ENCODE peak calls at places on chromosomes 5 and 9, in seven cellular contexts. C is left lung, V is GM23248, S is A673, D is AG04450, P is heart right ventricle, R is right atrium auricular region. Y is an unnamed sample.

GRCh38 chr9:120583958-120584369 is 4.0 kb upstream of the CDK5RAP2 start:
- DNase-seq in R (peak), C (no peak), S (peak), D (peak), V (peak), P (no peak), Y (peak)

GRCh38 chr9:110321055-110321454 is 16.6 kb downstream of the TXNDC8 start:
- DNase-seq in R (no peak), P (no peak), S (no peak), D (no peak), C (no peak), V (peak), Y (no peak)

GRCh38 chr5:116068028-116068632 is 16.7 kb upstream of the COMMD10 start:
- DNase-seq in P (no peak), D (peak), C (no peak), S (peak), V (peak), R (no peak), Y (peak)

GRCh38 chr5:1722877-1723276 is 76.8 kb downstream of the MRPL36 start:
- DNase-seq in S (no peak), D (no peak), V (no peak), P (no peak), R (peak), C (no peak), Y (no peak)

GRCh38 chr5:172931001-172931536 is 28.2 kb upstream of the RPL26L1 start:
- DNase-seq in R (peak), C (no peak), P (no peak), D (peak), V (peak), S (no peak), Y (no peak)

GRCh38 chr9:19156805-19157204 is 29.5 kb upstream of the PLIN2 start:
- DNase-seq in R (peak), V (peak), D (no peak), C (no peak), S (no peak), P (peak), Y (no peak)

GRCh38 chr9:137305060-137305787 is 3.2 kb upstream of the NRARP start:
- DNase-seq in V (peak), C (peak), D (no peak), P (peak), R (no peak), S (no peak), Y (peak)

GRCh38 chr9:111731916-111732315 is 62.8 kb downstream of the SHOC1 start:
- DNase-seq in R (no peak), P (no peak), S (no peak), C (no peak), D (no peak), V (peak), Y (no peak)

GRCh38 chr5:73751254-73751914 is 125.4 kb downstream of the ARHGEF28 start:
- DNase-seq in D (no peak), P (no peak), V (no peak), C (no peak), R (no peak), S (no peak), Y (no peak)

GRCh38 chr9:37693265-37693664 is 42.5 kb downstream of the FRMPD1 start:
- DNase-seq in P (no peak), D (no peak), C (no peak), R (no peak), S (no peak), V (peak), Y (no peak)

GRCh38 chr5:136249678-136250266 is 56.8 kb upstream of the SMIM32 start:
- DNase-seq in D (peak), C (peak), R (no peak), V (peak), P (peak), S (peak), Y (peak)

GRCh38 chr9:133377721-133378216 is 1.6 kb downstream of the STKLD1 start:
- DNase-seq in V (peak), P (no peak), R (no peak), C (no peak), S (peak), D (no peak), Y (no peak)

GRCh38 chr9:132161743-132162187 is at the start of gene NTNG2:
- DNase-seq in V (no peak), P (no peak), D (no peak), R (no peak), C (no peak), S (no peak), Y (no peak)

GRCh38 chr9:130381660-130382059 is 63.1 kb upstream of the ASS1 start:
- DNase-seq in P (no peak), D (no peak), V (no peak), C (no peak), S (no peak), R (no peak), Y (no peak)

GRCh38 chr5:116424951-116425350 is 149.7 kb downstream of the SEMA6A start:
- DNase-seq in P (no peak), C (no peak), R (no peak), V (no peak), S (no peak), D (no peak), Y (no peak)

GRCh38 chr5:125370486-125370885 is 624.0 kb upstream of the ZNF608 start:
- DNase-seq in P (no peak), C (no peak), D (no peak), V (no peak), S (peak), R (no peak), Y (no peak)

GRCh38 chr5:74240783-74241750 is 399.5 kb downstream of the ENC1 start:
- DNase-seq in S (no peak), R (no peak), V (peak), P (no peak), C (no peak), D (no peak), Y (no peak)

GRCh38 chr9:27118916-27119315 is 9.9 kb downstream of the TEK start:
- DNase-seq in V (peak), C (no peak), D (no peak), P (no peak), S (no peak), R (no peak), Y (no peak)

GRCh38 chr5:55187370-55187769 is 14.4 kb upstream of the CDC20B start:
- DNase-seq in S (peak), V (peak), R (no peak), D (no peak), P (no peak), C (no peak), Y (peak)

GRCh38 chr9:124266826-124267201 is 9.1 kb downstream of the NEK6 start:
- DNase-seq in V (no peak), D (no peak), C (no peak), R (no peak), P (no peak), S (no peak), Y (no peak)

GRCh38 chr5:135007305-135007704 is 26.7 kb downstream of the PITX1 start:
- DNase-seq in R (no peak), V (no peak), S (no peak), D (no peak), P (no peak), C (no peak), Y (no peak)

GRCh38 chr5:139472410-139473030 is 1.7 kb downstream of the SMIM33 start:
- DNase-seq in P (no peak), S (no peak), C (no peak), V (no peak), D (no peak), R (no peak), Y (no peak)

GRCh38 chr9:1709347-1709746 is 305.8 kb upstream of the SMARCA2 start:
- DNase-seq in C (no peak), R (no peak), D (no peak), S (peak), V (peak), P (no peak), Y (peak)

GRCh38 chr5:113293068-113293571 is 141.7 kb downstream of the TSSK1B start:
- DNase-seq in D (no peak), R (no peak), P (no peak), S (no peak), V (peak), C (no peak), Y (peak)

GRCh38 chr5:33524476-33524875 is 83.7 kb downstream of the TARS1 start:
- DNase-seq in S (no peak), V (peak), R (no peak), D (no peak), P (no peak), C (no peak), Y (no peak)

GRCh38 chr5:91598216-91598615 is 215.1 kb upstream of the ARRDC3 start:
- DNase-seq in V (no peak), C (no peak), D (no peak), P (no peak), R (no peak), S (no peak), Y (no peak)

GRCh38 chr9:83299556-83299955 is 236.6 kb upstream of the RASEF start:
- DNase-seq in V (peak), C (peak), S (no peak), R (no peak), P (no peak), D (no peak), Y (no peak)

DNA sequence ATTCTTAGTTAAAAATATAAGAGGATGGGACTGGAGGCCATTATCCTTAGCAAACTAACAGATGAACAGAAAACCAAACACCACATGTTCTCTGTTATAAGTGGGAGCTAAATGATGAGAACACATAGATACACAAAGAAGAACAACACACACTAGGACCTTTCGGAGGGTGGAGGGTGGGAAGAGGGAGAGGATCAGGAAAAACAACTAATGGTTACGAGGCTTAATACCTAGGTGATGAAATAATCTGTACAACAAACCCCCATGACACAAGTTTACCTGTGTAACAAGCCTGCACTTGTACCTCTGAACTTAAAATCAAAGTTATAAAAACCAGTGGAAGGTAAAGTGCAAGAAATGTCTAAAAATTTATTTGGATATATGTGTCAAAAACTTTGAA is 1047.4 kb upstream of the C9orf72 start:
- DNase-seq in S (no peak), C (no peak), P (no peak), R (no peak), D (no peak), V (no peak), Y (no peak)
- H3K27ac ChIP-seq in S (no peak), C (no peak), P (no peak), R (no peak), D (no peak), V (no peak), Y (no peak)

GRCh38 chr9:98057095-98057799 is 715 bp downstream of the NANS start:
- DNase-seq in C (no peak), P (no peak), V (peak), S (peak), R (no peak), D (no peak), Y (peak)
- H3K27ac ChIP-seq in C (peak), P (peak), V (peak), S (peak), R (peak), D (peak), Y (no peak)

GRCh38 chr5:163916376-163916775 is 411.0 kb downstream of the MAT2B start:
- DNase-seq in V (no peak), S (no peak), R (no peak), D (no peak), P (no peak), C (peak), Y (no peak)
- H3K27ac ChIP-seq in V (no peak), S (no peak), R (no peak), D (peak), P (no peak), C (peak), Y (no peak)

GRCh38 chr5:153902026-153902425 is 136.7 kb downstream of the FAM114A2 start:
- DNase-seq in P (no peak), S (no peak), D (no peak), R (no peak), V (peak), C (no peak), Y (no peak)
- H3K27ac ChIP-seq in P (no peak), S (no peak), D (no peak), R (no peak), V (peak), C (no peak), Y (no peak)

Y was measured in GM23338.